ENCODE peak calls at places on chromosome 16, in six cellular contexts. One of them, this sample, is unnamed. For H3K9me3, the result is how much of the 10 kb centered on the place peaks cover.

GRCh38 chr16:86133847-86134375 is 234.9 kb downstream of the IRF8 start:
- DNase-seq in Peyer's patch: no peak
- DNase-seq in endodermal cell: no peak
- DNase-seq in colonic mucosa: no peak
- DNase-seq in breast epithelium: no peak
- DNase-seq in A549: no peak
- DNase-seq in this sample: no peak

GRCh38 chr16:66605177-66605999 is 884 bp downstream of the CMTM3 start:
- DNase-seq in Peyer's patch: peak
- DNase-seq in colonic mucosa: peak
- DNase-seq in breast epithelium: no peak
- DNase-seq in endodermal cell: peak
- DNase-seq in A549: peak
- DNase-seq in this sample: peak

GRCh38 chr16:64977211-64977920 is 144.5 kb downstream of the CDH11 start:
- DNase-seq in breast epithelium: no peak
- DNase-seq in Peyer's patch: no peak
- DNase-seq in A549: no peak
- DNase-seq in colonic mucosa: no peak
- DNase-seq in endodermal cell: no peak
- DNase-seq in this sample: no peak

GRCh38 chr16:67415872-67416793 is at the start of gene ZDHHC1:
- DNase-seq in colonic mucosa: peak
- DNase-seq in Peyer's patch: peak
- DNase-seq in breast epithelium: peak
- DNase-seq in endodermal cell: peak
- DNase-seq in A549: peak
- DNase-seq in this sample: peak

GRCh38 chr16:80899804-80900592 is 95.6 kb upstream of the CDYL2 start:
- DNase-seq in endodermal cell: peak
- DNase-seq in A549: no peak
- DNase-seq in colonic mucosa: peak
- DNase-seq in Peyer's patch: peak
- DNase-seq in breast epithelium: peak
- DNase-seq in this sample: peak

GRCh38 chr16:85361441-85362118 is 249.3 kb upstream of the CIBAR2 start:
- DNase-seq in colonic mucosa: peak
- DNase-seq in A549: no peak
- DNase-seq in endodermal cell: no peak
- DNase-seq in Peyer's patch: peak
- DNase-seq in breast epithelium: no peak
- DNase-seq in this sample: no peak

GRCh38 chr16:84501077-84501735 is 3.3 kb downstream of the MEAK7 start:
- DNase-seq in Peyer's patch: peak
- DNase-seq in A549: peak
- DNase-seq in breast epithelium: no peak
- DNase-seq in endodermal cell: no peak
- DNase-seq in colonic mucosa: no peak
- DNase-seq in this sample: peak

GRCh38 chr16:72474511-72475123 is 302.7 kb upstream of the PMFBP1 start:
- DNase-seq in Peyer's patch: no peak
- DNase-seq in endodermal cell: no peak
- DNase-seq in breast epithelium: no peak
- DNase-seq in A549: no peak
- DNase-seq in colonic mucosa: no peak
- DNase-seq in this sample: peak

GRCh38 chr16:4892356-4893102 is 44.4 kb downstream of the PPL start:
- DNase-seq in A549: no peak
- DNase-seq in breast epithelium: no peak
- DNase-seq in Peyer's patch: no peak
- DNase-seq in endodermal cell: no peak
- DNase-seq in colonic mucosa: no peak
- DNase-seq in this sample: peak

GRCh38 chr16:67449739-67450138 is 18.8 kb downstream of the HSD11B2 start:
- DNase-seq in A549: no peak
- DNase-seq in Peyer's patch: no peak
- DNase-seq in colonic mucosa: no peak
- DNase-seq in breast epithelium: no peak
- DNase-seq in endodermal cell: no peak
- DNase-seq in this sample: no peak

GRCh38 chr16:71352466-71352865 is 6.1 kb upstream of the CALB2 start:
- DNase-seq in A549: no peak
- DNase-seq in Peyer's patch: no peak
- DNase-seq in colonic mucosa: no peak
- DNase-seq in endodermal cell: no peak
- DNase-seq in breast epithelium: no peak
- DNase-seq in this sample: no peak

GRCh38 chr16:68448360-68448970 is at the start of gene SMPD3:
- DNase-seq in colonic mucosa: peak
- DNase-seq in endodermal cell: peak
- DNase-seq in Peyer's patch: peak
- DNase-seq in breast epithelium: peak
- DNase-seq in A549: peak
- DNase-seq in this sample: peak

GRCh38 chr16:50859628-50860360 is 117.9 kb downstream of the CYLD start:
- DNase-seq in A549: no peak
- DNase-seq in endodermal cell: no peak
- DNase-seq in colonic mucosa: peak
- DNase-seq in breast epithelium: no peak
- DNase-seq in Peyer's patch: peak
- DNase-seq in this sample: no peak

GRCh38 chr16:55834044-55834443 is 1.1 kb upstream of the CES1 start:
- DNase-seq in breast epithelium: no peak
- DNase-seq in endodermal cell: peak
- DNase-seq in colonic mucosa: no peak
- DNase-seq in A549: no peak
- DNase-seq in Peyer's patch: no peak
- DNase-seq in this sample: no peak

GRCh38 chr16:19363741-19364140 is 53.9 kb upstream of the TMC5 start:
- DNase-seq in Peyer's patch: no peak
- DNase-seq in breast epithelium: no peak
- DNase-seq in A549: no peak
- DNase-seq in colonic mucosa: no peak
- DNase-seq in endodermal cell: no peak
- DNase-seq in this sample: no peak

GRCh38 chr16:23505180-23505665 is 5.1 kb downstream of the GGA2 start:
- DNase-seq in Peyer's patch: no peak
- DNase-seq in A549: no peak
- DNase-seq in endodermal cell: no peak
- DNase-seq in colonic mucosa: no peak
- DNase-seq in breast epithelium: no peak
- DNase-seq in this sample: no peak

GRCh38 chr16:66619534-66620418 is 15.3 kb downstream of the CMTM3 start:
- DNase-seq in A549: no peak
- DNase-seq in colonic mucosa: no peak
- DNase-seq in endodermal cell: peak
- DNase-seq in breast epithelium: no peak
- DNase-seq in Peyer's patch: no peak
- DNase-seq in this sample: peak

GRCh38 chr16:48918520-48919258 is 308.7 kb upstream of the N4BP1 start:
- DNase-seq in A549: no peak
- DNase-seq in breast epithelium: no peak
- DNase-seq in colonic mucosa: no peak
- DNase-seq in Peyer's patch: no peak
- DNase-seq in endodermal cell: no peak
- DNase-seq in this sample: no peak

GRCh38 chr16:56013962-56014552 is 138.9 kb upstream of the CES5A start:
- DNase-seq in A549: no peak
- DNase-seq in colonic mucosa: peak
- DNase-seq in endodermal cell: peak
- DNase-seq in breast epithelium: no peak
- DNase-seq in Peyer's patch: no peak
- DNase-seq in this sample: no peak

GRCh38 chr16:80197790-80198201 is 343.0 kb upstream of the DYNLRB2 start:
- DNase-seq in Peyer's patch: no peak
- DNase-seq in A549: peak
- DNase-seq in breast epithelium: no peak
- DNase-seq in endodermal cell: no peak
- DNase-seq in colonic mucosa: no peak
- DNase-seq in this sample: peak

GRCh38 chr16:77949445-77949844 is 72.9 kb upstream of the CLEC3A start:
- DNase-seq in Peyer's patch: no peak
- DNase-seq in colonic mucosa: no peak
- DNase-seq in breast epithelium: no peak
- DNase-seq in A549: no peak
- DNase-seq in endodermal cell: no peak
- DNase-seq in this sample: no peak

GRCh38 chr16:53434436-53435065 is at the start of gene RBL2:
- DNase-seq in Peyer's patch: peak
- DNase-seq in breast epithelium: peak
- DNase-seq in A549: peak
- DNase-seq in endodermal cell: peak
- DNase-seq in colonic mucosa: peak
- DNase-seq in this sample: peak

GRCh38 chr16:66508914-66509496 is 40.9 kb downstream of the TK2 start:
- DNase-seq in colonic mucosa: no peak
- DNase-seq in endodermal cell: no peak
- DNase-seq in breast epithelium: no peak
- DNase-seq in Peyer's patch: peak
- DNase-seq in A549: no peak
- DNase-seq in this sample: no peak

GRCh38 chr16:28503470-28504259 is 3.0 kb downstream of the IL27 start:
- DNase-seq in breast epithelium: no peak
- DNase-seq in colonic mucosa: no peak
- DNase-seq in A549: no peak
- DNase-seq in endodermal cell: no peak
- DNase-seq in Peyer's patch: no peak
- DNase-seq in this sample: no peak

GRCh38 chr16:50841081-50841886 is 99.4 kb downstream of the CYLD start:
- DNase-seq in breast epithelium: no peak
- DNase-seq in colonic mucosa: no peak
- DNase-seq in A549: no peak
- DNase-seq in Peyer's patch: no peak
- DNase-seq in endodermal cell: peak
- DNase-seq in this sample: peak

GRCh38 chr16:81513204-81514040 is 68.8 kb downstream of the CMIP start:
- DNase-seq in colonic mucosa: peak
- DNase-seq in endodermal cell: peak
- DNase-seq in Peyer's patch: no peak
- DNase-seq in breast epithelium: no peak
- DNase-seq in A549: no peak
- DNase-seq in this sample: no peak

GRCh38 chr16:10981697-10982216 is 37.4 kb downstream of the CLEC16A start:
- DNase-seq in breast epithelium: no peak
- DNase-seq in A549: peak
- DNase-seq in Peyer's patch: no peak
- DNase-seq in colonic mucosa: no peak
- DNase-seq in endodermal cell: peak
- DNase-seq in this sample: no peak

DNA sequence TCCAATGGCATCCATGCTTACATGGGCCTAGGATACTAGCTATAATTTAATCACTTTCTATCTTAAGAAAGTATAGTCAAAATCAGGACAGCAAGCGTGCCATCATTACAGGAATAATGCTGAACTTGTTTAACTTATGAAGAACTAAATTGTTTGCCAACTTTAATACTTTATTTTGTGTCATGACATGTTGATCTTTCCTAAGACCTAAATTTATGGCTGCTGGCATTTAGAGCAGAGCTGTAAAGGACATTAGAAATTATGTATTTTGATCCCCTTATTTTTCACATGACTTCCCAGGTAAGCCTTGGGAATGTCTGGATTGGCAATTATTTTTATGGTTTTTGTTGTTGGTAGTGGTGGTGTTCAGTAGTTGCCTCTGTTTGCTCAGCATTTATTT is 920.3 kb upstream of the GOT2 start:
- DNase-seq in Peyer's patch: no peak
- DNase-seq in colonic mucosa: no peak
- DNase-seq in A549: no peak
- DNase-seq in endodermal cell: no peak
- DNase-seq in breast epithelium: no peak
- DNase-seq in this sample: no peak
- H3K9me3 ChIP-seq in Peyer's patch: under half
- H3K9me3 ChIP-seq in colonic mucosa: under half
- H3K9me3 ChIP-seq in A549: under half
- H3K9me3 ChIP-seq in endodermal cell: under half
- H3K9me3 ChIP-seq in breast epithelium: under half
- H3K9me3 ChIP-seq in this sample: under half

GRCh38 chr16:9526791-9527190 is 435.3 kb downstream of the HAPSTR1 start:
- DNase-seq in Peyer's patch: no peak
- DNase-seq in breast epithelium: no peak
- DNase-seq in endodermal cell: peak
- DNase-seq in A549: no peak
- DNase-seq in colonic mucosa: no peak
- DNase-seq in this sample: no peak
- H3K27ac ChIP-seq in Peyer's patch: no peak
- H3K27ac ChIP-seq in breast epithelium: no peak
- H3K27ac ChIP-seq in endodermal cell: no peak
- H3K27ac ChIP-seq in A549: no peak
- H3K27ac ChIP-seq in colonic mucosa: no peak
- H3K27ac ChIP-seq in this sample: no peak

GRCh38 chr16:57994361-57994760 is 6.1 kb downstream of the ZNF319 start:
- DNase-seq in A549: no peak
- DNase-seq in colonic mucosa: no peak
- DNase-seq in endodermal cell: no peak
- DNase-seq in breast epithelium: no peak
- DNase-seq in Peyer's patch: no peak
- DNase-seq in this sample: no peak

GRCh38 chr16:57993897-57994296 is 6.6 kb downstream of the ZNF319 start:
- DNase-seq in endodermal cell: peak
- DNase-seq in Peyer's patch: no peak
- DNase-seq in A549: no peak
- DNase-seq in breast epithelium: no peak
- DNase-seq in colonic mucosa: no peak
- DNase-seq in this sample: no peak

GRCh38 chr16:57995721-57996405 is 4.6 kb downstream of the ZNF319 start:
- DNase-seq in endodermal cell: no peak
- DNase-seq in Peyer's patch: no peak
- DNase-seq in colonic mucosa: no peak
- DNase-seq in breast epithelium: no peak
- DNase-seq in A549: no peak
- DNase-seq in this sample: no peak

GRCh38 chr16:57993452-57993851 is 7.0 kb downstream of the ZNF319 start:
- DNase-seq in breast epithelium: no peak
- DNase-seq in A549: no peak
- DNase-seq in endodermal cell: no peak
- DNase-seq in colonic mucosa: no peak
- DNase-seq in Peyer's patch: no peak
- DNase-seq in this sample: no peak

DNA sequence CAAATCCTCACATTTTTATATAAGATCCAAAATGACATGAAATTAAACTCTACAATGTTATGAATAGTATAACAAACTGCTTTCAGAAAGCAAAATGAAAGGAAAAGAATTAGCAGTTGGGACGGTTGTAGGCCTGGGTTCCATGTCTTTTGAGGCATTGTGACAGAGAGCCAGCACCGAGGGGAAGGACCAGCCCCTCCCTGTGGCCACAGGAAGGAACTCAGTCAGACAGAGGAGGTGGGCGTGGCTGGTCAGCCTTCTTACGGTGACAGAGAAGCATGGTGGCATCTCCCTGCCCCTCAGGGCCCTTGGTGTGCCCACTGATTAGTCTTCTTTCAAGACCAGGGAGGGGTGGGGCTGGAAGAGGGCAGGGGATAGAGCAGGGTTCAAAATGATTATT is 5.7 kb downstream of the ZNF319 start:
- DNase-seq in breast epithelium: no peak
- DNase-seq in Peyer's patch: peak
- DNase-seq in colonic mucosa: peak
- DNase-seq in endodermal cell: peak
- DNase-seq in A549: no peak
- DNase-seq in this sample: no peak
- TF ChIP-seq CTCF in breast epithelium: no peak
- TF ChIP-seq CTCF in Peyer's patch: peak
- TF ChIP-seq CTCF in colonic mucosa: peak
- TF ChIP-seq CTCF in endodermal cell: peak
- TF ChIP-seq CTCF in A549: peak
- TF ChIP-seq CTCF in this sample: peak

GRCh38 chr16:3317315-3317999 is 12.2 kb downstream of the ZNF75A start:
- DNase-seq in breast epithelium: no peak
- DNase-seq in endodermal cell: no peak
- DNase-seq in colonic mucosa: no peak
- DNase-seq in A549: no peak
- DNase-seq in Peyer's patch: no peak
- DNase-seq in this sample: peak
- H3K9me3 ChIP-seq in breast epithelium: half or more
- H3K9me3 ChIP-seq in endodermal cell: half or more
- H3K9me3 ChIP-seq in colonic mucosa: under half
- H3K9me3 ChIP-seq in A549: half or more
- H3K9me3 ChIP-seq in Peyer's patch: half or more
- H3K9me3 ChIP-seq in this sample: half or more

This sample was measured in astrocyte.